ENCODE peak calls at places on chromosome 10, in five cellular contexts. W is HCT116, V is right lobe of liver, E is heart left ventricle, S is H1. G is an unnamed sample.

GRCh38 chr10:36462194-36462593 is 663.2 kb upstream of the ANKRD30A start:
- DNase-seq in V (no peak), W (no peak), S (no peak), E (no peak), G (no peak)

GRCh38 chr10:76403876-76404275 is 972.5 kb downstream of the LRMDA start:
- DNase-seq in W (no peak), E (no peak), S (no peak), V (no peak), G (no peak)

GRCh38 chr10:3570855-3571266 is 214.1 kb downstream of the KLF6 start:
- DNase-seq in W (no peak), V (no peak), E (peak), S (no peak), G (no peak)

GRCh38 chr10:34262965-34263364 is 552.1 kb downstream of the PARD3 start:
- DNase-seq in E (no peak), V (no peak), S (no peak), W (no peak), G (no peak)

GRCh38 chr10:22750131-22750530 is 35.8 kb upstream of the PIP4K2A start:
- DNase-seq in W (no peak), V (no peak), E (no peak), S (no peak), G (no peak)

GRCh38 chr10:75466886-75467285 is 35.5 kb downstream of the LRMDA start:
- DNase-seq in E (no peak), V (no peak), W (no peak), S (no peak), G (no peak)

GRCh38 chr10:101014966-101015581 is 15.5 kb downstream of the LZTS2 start:
- DNase-seq in E (no peak), S (no peak), W (no peak), V (no peak), G (no peak)

GRCh38 chr10:15796762-15797161 is 63.5 kb downstream of the MINDY3 start:
- DNase-seq in S (no peak), W (no peak), V (no peak), E (no peak), G (no peak)

GRCh38 chr10:22320591-22321155 is at the start of gene BMI1:
- DNase-seq in E (peak), S (peak), V (peak), W (no peak), G (peak)

GRCh38 chr10:78594938-78595645 is 473.7 kb upstream of the ZMIZ1 start:
- DNase-seq in E (no peak), V (no peak), W (no peak), S (no peak), G (no peak)

GRCh38 chr10:43946445-43946844 is 297.8 kb upstream of the ZNF32 start:
- DNase-seq in V (no peak), W (no peak), S (no peak), E (no peak), G (no peak)

GRCh38 chr10:124545346-124545745 is 83.7 kb downstream of the LHPP start:
- DNase-seq in S (no peak), E (no peak), V (no peak), W (no peak), G (no peak)

DNA sequence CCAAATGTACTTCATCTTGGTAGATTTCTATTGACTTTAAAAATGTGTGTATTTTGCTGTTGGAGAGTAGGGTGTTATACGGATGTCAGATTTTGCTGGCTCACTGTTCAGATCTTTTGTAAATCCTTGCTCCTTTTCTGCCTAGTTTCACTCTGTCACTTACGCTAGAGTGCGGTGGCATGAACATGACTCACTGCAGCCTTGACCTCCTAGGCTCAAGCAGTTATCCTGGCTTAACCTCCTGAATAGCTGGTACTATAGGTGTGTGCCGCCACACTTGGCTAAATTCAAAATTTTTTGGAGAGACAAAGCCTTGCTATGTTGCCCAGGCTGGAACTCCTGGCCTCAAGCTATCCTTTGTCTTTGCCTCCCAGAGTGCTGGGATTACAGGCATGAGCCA is 29.4 kb downstream of the BMS1 start:
- DNase-seq in E (no peak), W (no peak), S (no peak), V (no peak), G (no peak)
- TF ChIP-seq POLR2A in E (no peak), W (no peak), S (no peak), V (no peak), G (no peak)

DNA sequence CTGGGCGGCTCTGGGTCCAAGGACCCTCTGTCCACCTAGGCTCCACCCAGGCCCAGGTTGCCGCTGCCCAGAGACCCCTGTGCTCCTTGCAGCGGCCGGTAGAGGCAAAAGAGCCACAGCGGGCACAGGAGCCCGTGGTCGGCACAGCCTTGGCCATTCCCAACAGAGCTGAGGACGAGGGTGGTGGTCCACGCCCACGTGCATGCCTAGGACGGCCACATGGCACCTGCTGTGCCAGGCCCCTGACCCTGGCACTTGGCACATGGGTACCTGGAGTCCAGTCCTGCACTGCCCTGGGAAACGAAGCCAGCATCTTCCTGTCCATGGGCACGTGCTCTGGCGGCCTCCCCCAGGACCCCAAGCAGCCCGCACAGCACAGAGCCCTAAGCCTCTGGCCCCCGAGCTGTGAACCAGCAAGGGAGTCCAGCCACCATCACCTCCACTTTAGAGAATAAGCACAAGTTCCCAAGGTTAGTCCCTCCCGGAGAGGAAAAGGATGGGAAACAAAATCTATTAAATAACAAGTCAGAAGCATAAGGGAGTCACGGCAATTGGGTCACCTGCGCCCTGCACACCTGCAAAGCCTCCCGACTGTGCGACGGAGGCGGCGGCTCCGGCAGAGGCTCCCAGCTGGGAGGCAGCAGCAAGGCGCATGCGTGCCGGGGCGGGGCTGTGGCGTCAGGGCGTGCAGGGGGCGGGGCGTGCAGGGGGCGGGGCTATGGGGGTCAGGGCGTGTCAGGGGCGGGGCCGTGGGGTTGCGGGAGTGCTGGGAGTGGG is 59.1 kb downstream of the STK32C start:
- DNase-seq in W (peak), E (peak), S (peak), V (peak), G (peak)
- H3K4me3 ChIP-seq in W (peak), E (no peak), S (peak), V (no peak), G (no peak)

GRCh38 chr10:128324468-128324867 is 198.2 kb upstream of the MKI67 start:
- DNase-seq in S (no peak), V (no peak), E (peak), W (no peak), G (no peak)

GRCh38 chr10:128324058-128324457 is 197.8 kb upstream of the MKI67 start:
- DNase-seq in S (peak), E (peak), V (peak), W (no peak), G (no peak)

GRCh38 chr10:128325788-128326187 is 199.6 kb upstream of the MKI67 start:
- DNase-seq in E (no peak), S (no peak), V (no peak), W (no peak), G (no peak)

GRCh38 chr10:128326251-128326650 is 200.0 kb upstream of the MKI67 start:
- DNase-seq in W (no peak), V (no peak), E (no peak), S (no peak), G (no peak)

GRCh38 chr10:128326851-128327250 is 200.6 kb upstream of the MKI67 start:
- DNase-seq in W (no peak), S (no peak), E (no peak), V (no peak), G (no peak)
- TF ChIP-seq POLR2A in W (no peak), S (no peak), E (no peak), V (no peak), G (no peak)

GRCh38 chr10:130137659-130138478 is 1.7 kb downstream of the GLRX3 start:
- DNase-seq in V (no peak), E (no peak), S (no peak), W (no peak), G (no peak)

GRCh38 chr10:130136214-130137076 is at the start of gene GLRX3:
- DNase-seq in E (peak), S (peak), W (peak), V (peak), G (peak)

GRCh38 chr10:130140425-130140824 is 4.2 kb downstream of the GLRX3 start:
- DNase-seq in W (no peak), E (no peak), S (no peak), V (no peak), G (no peak)

GRCh38 chr10:130137077-130137448 is 872 bp downstream of the GLRX3 start:
- DNase-seq in W (no peak), V (no peak), E (no peak), S (no peak), G (no peak)

DNA sequence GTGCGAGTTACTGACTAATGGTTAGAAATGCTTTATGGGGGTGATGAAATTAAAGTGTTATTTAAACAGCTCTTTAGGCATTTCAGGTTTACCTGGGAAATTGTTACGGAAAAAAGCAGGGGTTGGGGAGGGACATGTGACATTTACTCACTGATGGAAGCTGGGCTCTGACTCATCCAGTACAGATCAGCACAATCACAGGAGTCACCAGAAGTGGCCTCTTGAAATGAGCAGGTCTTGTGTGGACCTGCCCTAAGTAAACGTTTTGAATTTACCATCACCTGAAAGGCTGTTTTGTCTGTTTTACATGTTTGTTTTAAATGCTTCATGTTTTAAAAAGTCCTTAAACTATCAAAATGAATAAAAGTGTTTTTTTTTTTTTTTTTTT is 2.3 kb downstream of the GLRX3 start:
- DNase-seq in W (peak), V (no peak), E (no peak), S (no peak), G (no peak)
- H3K4me3 ChIP-seq in W (peak), V (no peak), E (no peak), S (no peak), G (no peak)

GRCh38 chr10:70441161-70441876 is at the start of gene NODAL:
- DNase-seq in W (no peak), V (no peak), S (peak), E (no peak), G (no peak)
- TF ChIP-seq POLR2A in W (no peak), V (no peak), S (no peak), E (no peak), G (no peak)

GRCh38 chr10:104908581-104908980 is 267.5 kb downstream of the SORCS3 start:
- DNase-seq in V (no peak), E (no peak), S (no peak), W (no peak), G (no peak)
- H3K4me3 ChIP-seq in V (no peak), E (no peak), S (no peak), W (no peak), G (no peak)